ENCODE peak calls at places on chromosomes 7 and 10, in eight cellular contexts. Y is upper lobe of right lung, H is cardiac fibroblast, M is progenitor cell of endocrine pancreas, A is kidney epithelial cell, C is pancreas, Q is left ventricle myocardium inferior, Z is choroid plexus epithelial cell. B is an unnamed sample.

GRCh38 chr7:72098812-72099211 is 313.3 kb downstream of the CALN1 start:
- DNase-seq in Y (no peak), H (no peak), M (no peak), A (no peak), C (no peak), Q (no peak), Z (no peak), B (no peak)

GRCh38 chr7:122833888-122834570 is 52.2 kb downstream of the CADPS2 start:
- DNase-seq in Y (no peak), H (no peak), M (no peak), A (no peak), C (no peak), Q (no peak), Z (no peak), B (no peak)

GRCh38 chr7:29375641-29376562 is 181.3 kb downstream of the CHN2 start:
- DNase-seq in Y (no peak), H (no peak), M (no peak), A (peak), C (peak), Q (no peak), Z (peak), B (peak)

GRCh38 chr10:61721431-61721830 is 58.7 kb downstream of the CABCOCO1 start:
- DNase-seq in Y (no peak), H (no peak), M (no peak), A (no peak), C (no peak), Q (no peak), Z (no peak), B (no peak)

GRCh38 chr7:113404245-113404644 is 285.9 kb upstream of the SMIM30 start:
- DNase-seq in Y (no peak), H (no peak), M (no peak), A (no peak), C (no peak), Q (no peak), Z (peak), B (no peak)

GRCh38 chr7:66110861-66111260 is 3.8 kb upstream of the CRCP start:
- DNase-seq in Y (no peak), H (peak), M (no peak), A (peak), C (no peak), Q (no peak), Z (peak), B (peak)

GRCh38 chr7:130227883-130228575 is 20.4 kb downstream of the SSMEM1 start:
- DNase-seq in Y (no peak), H (no peak), M (no peak), A (no peak), C (no peak), Q (no peak), Z (no peak), B (no peak)

GRCh38 chr7:157516311-157516710 is 179.5 kb downstream of the DNAJB6 start:
- DNase-seq in Y (peak), H (no peak), M (no peak), A (no peak), C (no peak), Q (no peak), Z (no peak), B (no peak)

GRCh38 chr10:16441106-16441850 is 4.5 kb downstream of the PTER start:
- DNase-seq in Y (no peak), H (peak), M (no peak), A (no peak), C (no peak), Q (no peak), Z (peak), B (no peak)

GRCh38 chr7:90111-91063 is 102.0 kb upstream of the FAM20C start:
- DNase-seq in Y (no peak), H (peak), M (no peak), A (no peak), C (no peak), Q (no peak), Z (peak), B (peak)

GRCh38 chr10:34786464-34786863 is 28.6 kb downstream of the PARD3 start:
- DNase-seq in Y (no peak), H (no peak), M (no peak), A (no peak), C (no peak), Q (no peak), Z (no peak), B (no peak)

GRCh38 chr7:112495820-112496462 is 15.2 kb downstream of the LSMEM1 start:
- DNase-seq in Y (no peak), H (peak), M (no peak), A (no peak), C (peak), Q (peak), Z (peak), B (peak)

GRCh38 chr7:46391215-46391614 is 470.1 kb upstream of the IGFBP3 start:
- DNase-seq in Y (no peak), H (no peak), M (no peak), A (no peak), C (no peak), Q (no peak), Z (peak), B (no peak)

GRCh38 chr7:133394369-133394768 is 141.5 kb downstream of the EXOC4 start:
- DNase-seq in Y (no peak), H (no peak), M (no peak), A (no peak), C (no peak), Q (no peak), Z (no peak), B (no peak)

GRCh38 chr7:144487906-144488305 is 84.4 kb upstream of the NOBOX start:
- DNase-seq in Y (no peak), H (no peak), M (no peak), A (no peak), C (no peak), Q (no peak), Z (peak), B (no peak)

GRCh38 chr7:35694161-35694783 is 663 bp downstream of the HERPUD2 start:
- DNase-seq in Y (no peak), H (peak), M (no peak), A (no peak), C (no peak), Q (no peak), Z (peak), B (no peak)

GRCh38 chr10:34491666-34492065 is 323.4 kb downstream of the PARD3 start:
- DNase-seq in Y (no peak), H (no peak), M (no peak), A (no peak), C (no peak), Q (no peak), Z (peak), B (no peak)

GRCh38 chr7:116500071-116500853 is 724 bp downstream of the CAV2 start:
- DNase-seq in Y (peak), H (peak), M (no peak), A (no peak), C (no peak), Q (peak), Z (peak), B (no peak)

GRCh38 chr7:43076606-43077005 is 35.8 kb upstream of the HECW1 start:
- DNase-seq in Y (no peak), H (no peak), M (no peak), A (no peak), C (no peak), Q (no peak), Z (no peak), B (no peak)

GRCh38 chr10:69043931-69044531 is 43.9 kb upstream of the SRGN start:
- DNase-seq in Y (no peak), H (no peak), M (no peak), A (no peak), C (no peak), Q (no peak), Z (no peak), B (no peak)

GRCh38 chr10:101848408-101848807 is 4.8 kb upstream of the KCNIP2 start:
- DNase-seq in Y (no peak), H (peak), M (no peak), A (no peak), C (no peak), Q (no peak), Z (peak), B (no peak)

GRCh38 chr10:29949411-29950011 is 109.9 kb downstream of the JCAD start:
- DNase-seq in Y (no peak), H (peak), M (no peak), A (peak), C (no peak), Q (no peak), Z (peak), B (no peak)

GRCh38 chr10:63105811-63106755 is 27.0 kb upstream of the NRBF2 start:
- DNase-seq in Y (no peak), H (peak), M (no peak), A (no peak), C (no peak), Q (peak), Z (peak), B (no peak)

GRCh38 chr7:63070696-63071095 is 928.0 kb upstream of the ZNF722 start:
- DNase-seq in Y (no peak), H (no peak), M (no peak), A (no peak), C (no peak), Q (no peak), Z (no peak), B (no peak)

GRCh38 chr7:91030680-91031079 is 233.6 kb upstream of the FZD1 start:
- DNase-seq in Y (no peak), H (no peak), M (no peak), A (no peak), C (no peak), Q (no peak), Z (no peak), B (no peak)

GRCh38 chr7:43201912-43202311 is 89.5 kb downstream of the HECW1 start:
- DNase-seq in Y (no peak), H (peak), M (no peak), A (no peak), C (no peak), Q (no peak), Z (peak), B (no peak)

GRCh38 chr7:130070900-130071622 is 727 bp downstream of the KLHDC10 start:
- DNase-seq in Y (no peak), H (no peak), M (no peak), A (no peak), C (no peak), Q (no peak), Z (peak), B (no peak)

GRCh38 chr10:100184426-100185219 is 1.2 kb downstream of the ERLIN1 start:
- DNase-seq in Y (no peak), H (peak), M (no peak), A (no peak), C (no peak), Q (no peak), Z (peak), B (no peak)

GRCh38 chr7:100563809-100564400 is 9.8 kb downstream of the SAP25 start:
- DNase-seq in Y (peak), H (peak), M (peak), A (no peak), C (peak), Q (peak), Z (peak), B (no peak)

GRCh38 chr10:32413513-32413912 is 32.4 kb upstream of the CCDC7 start:
- DNase-seq in Y (no peak), H (peak), M (no peak), A (peak), C (peak), Q (no peak), Z (peak), B (peak)

GRCh38 chr7:1742555-1743303 is 72.7 kb downstream of the ELFN1 start:
- DNase-seq in Y (no peak), H (peak), M (no peak), A (no peak), C (no peak), Q (peak), Z (peak), B (no peak)

GRCh38 chr7:92768501-92769360 is 67.6 kb downstream of the CDK6 start:
- DNase-seq in Y (no peak), H (peak), M (no peak), A (no peak), C (no peak), Q (no peak), Z (peak), B (no peak)

GRCh38 chr10:85811405-85811804 is 555.2 kb downstream of the GRID1 start:
- DNase-seq in Y (no peak), H (no peak), M (no peak), A (no peak), C (no peak), Q (no peak), Z (no peak), B (no peak)

DNA sequence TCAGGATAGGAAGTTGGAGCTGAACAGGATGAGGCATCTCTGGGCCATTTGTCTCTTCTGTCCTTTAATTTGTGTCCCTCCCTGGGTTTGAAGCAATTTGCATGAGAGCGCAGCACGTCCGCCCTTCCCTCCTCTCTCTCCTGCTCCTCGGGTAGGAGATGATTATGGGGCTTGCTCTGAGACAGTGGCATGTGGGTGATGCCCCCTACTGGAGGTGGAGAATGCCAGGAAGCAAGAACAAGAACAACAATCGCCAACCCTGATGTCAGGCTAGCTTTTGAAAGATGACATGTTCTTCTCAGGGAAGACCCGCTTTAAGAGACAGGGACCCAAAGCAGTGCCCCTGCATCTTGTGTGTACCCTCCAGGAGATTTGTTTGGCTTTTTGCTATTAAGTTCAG is 63.9 kb upstream of the LOXL4 start:
- DNase-seq in Y (no peak), H (no peak), M (no peak), A (no peak), C (no peak), Q (no peak), Z (no peak), B (no peak)
- TF ChIP-seq CTCF in Y (peak), H (peak), M (peak), A (peak), C (no peak), Q (peak), Z (peak), B (peak)

GRCh38 chr7:77370606-77371005 is 45.5 kb downstream of the GSAP start:
- DNase-seq in Y (no peak), H (no peak), M (no peak), A (no peak), C (no peak), Q (no peak), Z (no peak), B (no peak)

GRCh38 chr7:77367976-77368375 is 48.2 kb downstream of the GSAP start:
- DNase-seq in Y (no peak), H (no peak), M (no peak), A (no peak), C (no peak), Q (no peak), Z (no peak), B (no peak)

GRCh38 chr7:77368974-77369373 is 47.2 kb downstream of the GSAP start:
- DNase-seq in Y (no peak), H (peak), M (no peak), A (no peak), C (no peak), Q (no peak), Z (peak), B (no peak)
- TF ChIP-seq CTCF in Y (peak), H (peak), M (no peak), A (no peak), C (no peak), Q (no peak), Z (peak), B (peak)

GRCh38 chr10:36341466-36341865 is 699.4 kb upstream of the FZD8 start:
- DNase-seq in Y (no peak), H (peak), M (no peak), A (no peak), C (no peak), Q (no peak), Z (peak), B (no peak)
- TF ChIP-seq CTCF in Y (no peak), H (no peak), M (no peak), A (no peak), C (no peak), Q (no peak), Z (no peak), B (no peak)

GRCh38 chr7:94223375-94224084 is 171.2 kb upstream of the COL1A2 start:
- DNase-seq in Y (no peak), H (peak), M (no peak), A (peak), C (no peak), Q (no peak), Z (peak), B (peak)
- TF ChIP-seq CTCF in Y (peak), H (peak), M (peak), A (peak), C (no peak), Q (peak), Z (peak), B (peak)

DNA sequence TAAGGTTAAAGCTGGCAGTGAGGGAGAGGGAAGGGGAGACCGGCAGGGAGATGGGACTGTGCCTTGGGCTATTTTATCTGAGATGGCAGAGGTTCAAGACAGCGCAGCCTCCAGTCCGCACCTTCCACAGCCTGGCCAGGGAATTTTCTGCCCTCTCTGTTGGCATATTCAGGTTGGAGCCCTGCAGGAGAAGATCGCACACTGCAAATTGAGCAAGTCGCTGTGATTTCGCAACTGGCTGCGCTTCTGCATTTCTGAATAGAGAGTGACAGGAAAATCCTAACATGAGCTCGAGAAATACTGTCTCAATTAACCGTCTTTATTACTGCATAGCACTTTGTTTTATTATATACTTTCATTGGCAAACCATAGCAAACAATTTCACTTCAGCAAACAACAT is 238.8 kb upstream of the GPR26 start:
- DNase-seq in Y (no peak), H (no peak), M (no peak), A (no peak), C (no peak), Q (no peak), Z (no peak), B (peak)
- TF ChIP-seq CTCF in Y (no peak), H (no peak), M (no peak), A (no peak), C (no peak), Q (no peak), Z (no peak), B (peak)

GRCh38 chr7:38329340-38329739 is 55.9 kb upstream of the TARP start:
- DNase-seq in Y (no peak), H (no peak), M (no peak), A (no peak), C (no peak), Q (no peak), Z (no peak), B (no peak)
- TF ChIP-seq CTCF in Y (no peak), H (no peak), M (no peak), A (no peak), C (no peak), Q (no peak), Z (no peak), B (no peak)

GRCh38 chr7:128890306-128891109 is 20.0 kb downstream of the KCP start:
- DNase-seq in Y (peak), H (no peak), M (no peak), A (no peak), C (no peak), Q (no peak), Z (no peak), B (no peak)
- TF ChIP-seq CTCF in Y (no peak), H (no peak), M (no peak), A (no peak), C (no peak), Q (no peak), Z (no peak), B (no peak)

GRCh38 chr7:151115121-151115835 is 29.0 kb downstream of the AGAP3 start:
- DNase-seq in Y (no peak), H (no peak), M (no peak), A (no peak), C (no peak), Q (no peak), Z (peak), B (no peak)
- TF ChIP-seq CTCF in Y (no peak), H (no peak), M (no peak), A (no peak), C (no peak), Q (no peak), Z (no peak), B (no peak)